ENCODE peak calls at places on chromosomes 16 and 17, in eight cellular contexts. P is lower lobe of right lung; N is HuH-7; O is COR-L47; E is NCI-H345; X is stimulated activated CD8-positive, alpha-beta memory T cell treated with anti-CD3 and anti-CD28 coated beads, Interleukin-4, amount 100 ng/mL, for 1 hour; T is cardiac fibroblast; S is activated gamma-delta T cell treated with Interleukin-2 at 50 U/mL for 16 hours. K is an unnamed sample.

GRCh38 chr16:69607674-69608073 is 41.9 kb downstream of the NFAT5 start:
- DNase-seq in P (no peak), N (no peak), O (no peak), E (no peak), X (no peak), T (no peak), S (no peak), K (no peak)

GRCh38 chr17:17947966-17948365 is 24.2 kb downstream of the TOM1L2 start:
- DNase-seq in P (no peak), N (no peak), O (no peak), E (no peak), X (no peak), T (no peak), S (no peak), K (no peak)

GRCh38 chr16:12398029-12398735 is 405.5 kb downstream of the CPPED1 start:
- DNase-seq in P (no peak), N (no peak), O (peak; percentile 79), E (peak; percentile 26), X (no peak), T (no peak), S (no peak), K (no peak)

GRCh38 chr17:17089206-17089550 is 46.9 kb downstream of the MPRIP start:
- DNase-seq in P (no peak), N (no peak), O (no peak), E (no peak), X (no peak), T (no peak), S (no peak), K (no peak)

GRCh38 chr17:1726626-1727257 is 2.2 kb downstream of the WDR81 start:
- DNase-seq in P (no peak), N (no peak), O (no peak), E (no peak), X (no peak), T (no peak), S (no peak), K (no peak)

GRCh38 chr17:973053-973452 is 6.5 kb downstream of the NXN start:
- DNase-seq in P (no peak), N (no peak), O (no peak), E (no peak), X (no peak), T (no peak), S (no peak), K (no peak)

GRCh38 chr16:19389246-19389645 is 28.4 kb upstream of the TMC5 start:
- DNase-seq in P (peak; percentile 80), N (peak; percentile 55), O (peak; percentile 58), E (peak; percentile 83), X (no peak), T (peak; percentile 5), S (peak; percentile 5), K (peak; percentile 6)

GRCh38 chr16:53154513-53154912 is 99.7 kb downstream of the CHD9 start:
- DNase-seq in P (no peak), N (no peak), O (no peak), E (no peak), X (no peak), T (no peak), S (no peak), K (no peak)

GRCh38 chr16:68227850-68228553 is 7.9 kb downstream of the ESRP2 start:
- DNase-seq in P (no peak), N (no peak), O (no peak), E (no peak), X (no peak), T (no peak), S (no peak), K (no peak)

GRCh38 chr16:87132361-87133014 is 184.7 kb downstream of the C16orf95 start:
- DNase-seq in P (no peak), N (no peak), O (no peak), E (no peak), X (no peak), T (peak; percentile 69), S (no peak), K (no peak)

GRCh38 chr17:29977836-29978235 is 36.4 kb downstream of the EFCAB5 start:
- DNase-seq in P (no peak), N (no peak), O (no peak), E (no peak), X (no peak), T (peak; percentile 69), S (no peak), K (no peak)

GRCh38 chr16:70432800-70433455 is 6.0 kb downstream of the ST3GAL2 start:
- DNase-seq in P (peak; percentile 60), N (no peak), O (no peak), E (no peak), X (no peak), T (peak; percentile 59), S (no peak), K (no peak)

GRCh38 chr17:29710891-29711418 is 88.2 kb upstream of the CORO6 start:
- DNase-seq in P (no peak), N (no peak), O (no peak), E (no peak), X (no peak), T (peak; percentile 46), S (no peak), K (peak; percentile 85)

GRCh38 chr16:86987746-86988670 is 329.2 kb downstream of the C16orf95 start:
- DNase-seq in P (no peak), N (no peak), O (no peak), E (no peak), X (no peak), T (no peak), S (no peak), K (no peak)

GRCh38 chr16:89491238-89491869 is 993 bp upstream of the ANKRD11 start:
- DNase-seq in P (no peak), N (peak; percentile 55), O (no peak), E (no peak), X (no peak), T (no peak), S (no peak), K (no peak)

GRCh38 chr16:4481526-4481925 is 5.3 kb downstream of the HMOX2 start:
- DNase-seq in P (no peak), N (no peak), O (no peak), E (no peak), X (no peak), T (no peak), S (no peak), K (no peak)

GRCh38 chr16:88897696-88898425 is 31.4 kb upstream of the PABPN1L start:
- DNase-seq in P (no peak), N (no peak), O (no peak), E (no peak), X (no peak), T (no peak), S (no peak), K (no peak)

GRCh38 chr16:65392831-65393565 is 271.1 kb upstream of the CDH11 start:
- DNase-seq in P (peak; percentile 44), N (no peak), O (no peak), E (no peak), X (no peak), T (no peak), S (no peak), K (no peak)